ENCODE peak calls at places on chromosomes 6 and 20, in nine cellular contexts. H is spleen, P is neural progenitor cell, V is kidney, U is K562, G is AG04450, W is thyroid gland, J is Panc1, M is A549. Y is an unnamed sample.

GRCh38 chr20:4713401-4713800 is 8.3 kb upstream of the PRND start:
- DNase-seq in H (no peak), P (no peak), V (no peak), U (no peak), G (no peak), W (no peak), J (no peak), M (peak; percentile 41), Y (no peak)

GRCh38 chr20:36865861-36866149 is 10.1 kb upstream of the TLDC2 start:
- DNase-seq in H (no peak), P (no peak), V (no peak), U (no peak), G (no peak), W (no peak), J (no peak), M (no peak), Y (no peak)

GRCh38 chr6:10343320-10343719 is 71.6 kb downstream of the TFAP2A start:
- DNase-seq in H (no peak), P (no peak), V (no peak), U (no peak), G (no peak), W (no peak), J (no peak), M (no peak), Y (no peak)

GRCh38 chr6:128409003-128409402 is 111.4 kb downstream of the PTPRK start:
- DNase-seq in H (no peak), P (no peak), V (no peak), U (no peak), G (no peak), W (no peak), J (no peak), M (no peak), Y (no peak)

GRCh38 chr6:134122775-134123174 is 70.4 kb upstream of the SLC2A12 start:
- DNase-seq in H (no peak), P (no peak), V (no peak), U (no peak), G (no peak), W (no peak), J (no peak), M (no peak), Y (no peak)

GRCh38 chr6:167493961-167494697 is 169.2 kb downstream of the TTLL2 start:
- DNase-seq in H (no peak), P (no peak), V (no peak), U (no peak), G (no peak), W (no peak), J (no peak), M (no peak), Y (no peak)

GRCh38 chr6:125154184-125155135 is 887 bp downstream of the TPD52L1 start:
- DNase-seq in H (peak; percentile 78), P (peak; percentile 60), V (peak; percentile 77), U (peak; percentile 57), G (no peak), W (peak; percentile 73), J (no peak), M (peak; percentile 62), Y (peak; percentile 45)

GRCh38 chr20:59580208-59580980 is 23.9 kb upstream of the PHACTR3 start:
- DNase-seq in H (peak; percentile 24), P (no peak), V (no peak), U (no peak), G (no peak), W (no peak), J (no peak), M (no peak), Y (no peak)

GRCh38 chr6:138129190-138129589 is 22.0 kb upstream of the PERP start:
- DNase-seq in H (no peak), P (no peak), V (no peak), U (no peak), G (no peak), W (no peak), J (no peak), M (no peak), Y (no peak)

GRCh38 chr20:58875541-58876134 is 23.1 kb downstream of the GNAS start:
- DNase-seq in H (no peak), P (no peak), V (no peak), U (no peak), G (no peak), W (no peak), J (no peak), M (no peak), Y (no peak)

GRCh38 chr6:35181933-35182612 is 31.7 kb upstream of the SCUBE3 start:
- DNase-seq in H (no peak), P (peak; percentile 32), V (peak; percentile 91), U (no peak), G (no peak), W (peak; percentile 81), J (no peak), M (peak; percentile 72), Y (peak; percentile 73)

GRCh38 chr20:38859070-38859690 is 53.7 kb downstream of the PPP1R16B start:
- DNase-seq in H (no peak), P (no peak), V (no peak), U (peak; percentile 51), G (no peak), W (no peak), J (no peak), M (no peak), Y (no peak)

GRCh38 chr20:41424025-41424424 is 57.4 kb upstream of the EMILIN3 start:
- DNase-seq in H (no peak), P (no peak), V (no peak), U (no peak), G (no peak), W (no peak), J (no peak), M (no peak), Y (no peak)

GRCh38 chr6:170022827-170023619 is 267.9 kb downstream of the DLL1 start:
- DNase-seq in H (no peak), P (no peak), V (no peak), U (no peak), G (no peak), W (no peak), J (no peak), M (no peak), Y (no peak)

GRCh38 chr20:20010639-20011500 is 6.3 kb upstream of the NAA20 start:
- DNase-seq in H (no peak), P (no peak), V (no peak), U (no peak), G (peak; percentile 56), W (no peak), J (no peak), M (peak; percentile 46), Y (no peak)

GRCh38 chr6:43682724-43683429 is 4.7 kb downstream of the MRPS18A start:
- DNase-seq in H (no peak), P (no peak), V (no peak), U (peak; percentile 53), G (no peak), W (no peak), J (no peak), M (no peak), Y (no peak)

GRCh38 chr20:33404281-33404680 is 3.0 kb upstream of the CDK5RAP1 start:
- DNase-seq in H (no peak), P (no peak), V (no peak), U (no peak), G (no peak), W (no peak), J (no peak), M (no peak), Y (no peak)
- TF ChIP-seq CTCF in H (no peak), P (no peak), V (no peak), U (no peak), G (no peak), W (no peak), J (no peak), M (no peak), Y (no peak)

DNA sequence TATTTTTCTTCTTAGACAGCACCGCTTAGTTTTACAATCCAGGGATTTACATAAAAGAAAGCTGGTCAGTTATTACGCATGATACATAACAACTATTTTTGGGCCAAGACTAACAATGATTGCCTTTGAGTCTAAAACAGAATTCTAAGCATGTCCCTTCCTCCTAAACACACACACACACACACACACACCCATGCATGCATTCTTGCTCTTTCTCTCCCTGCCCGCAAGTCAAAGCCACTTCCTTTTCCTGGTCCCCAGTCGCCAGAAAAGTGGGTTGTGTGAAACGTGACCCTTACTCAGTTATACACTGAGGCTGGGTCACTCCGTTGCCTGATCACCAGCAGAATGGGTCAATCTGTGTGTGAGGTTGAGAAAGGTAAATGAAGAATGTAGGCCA is 31.4 kb downstream of the FYN start:
- DNase-seq in H (peak; percentile 74), P (no peak), V (no peak), U (no peak), G (no peak), W (peak; percentile 5), J (no peak), M (no peak), Y (no peak)
- H3K27ac ChIP-seq in H (peak overlapping the region; percentile 78), P (no peak overlapping the region), V (no peak overlapping the region), U (no peak overlapping the region), G (no peak overlapping the region), W (no peak overlapping the region), J (no peak overlapping the region), M (no peak overlapping the region), Y (no peak overlapping the region)

GRCh38 chr6:158522616-158523015 is 37.3 kb upstream of the TMEM181 start:
- DNase-seq in H (no peak), P (no peak), V (no peak), U (no peak), G (no peak), W (no peak), J (no peak), M (no peak), Y (no peak)
- H3K4me3 ChIP-seq in H (no peak overlapping the region), P (no peak overlapping the region), V (no peak overlapping the region), U (no peak overlapping the region), G (no peak overlapping the region), W (no peak overlapping the region), J (no peak overlapping the region), M (no peak overlapping the region), Y (no peak overlapping the region)

DNA sequence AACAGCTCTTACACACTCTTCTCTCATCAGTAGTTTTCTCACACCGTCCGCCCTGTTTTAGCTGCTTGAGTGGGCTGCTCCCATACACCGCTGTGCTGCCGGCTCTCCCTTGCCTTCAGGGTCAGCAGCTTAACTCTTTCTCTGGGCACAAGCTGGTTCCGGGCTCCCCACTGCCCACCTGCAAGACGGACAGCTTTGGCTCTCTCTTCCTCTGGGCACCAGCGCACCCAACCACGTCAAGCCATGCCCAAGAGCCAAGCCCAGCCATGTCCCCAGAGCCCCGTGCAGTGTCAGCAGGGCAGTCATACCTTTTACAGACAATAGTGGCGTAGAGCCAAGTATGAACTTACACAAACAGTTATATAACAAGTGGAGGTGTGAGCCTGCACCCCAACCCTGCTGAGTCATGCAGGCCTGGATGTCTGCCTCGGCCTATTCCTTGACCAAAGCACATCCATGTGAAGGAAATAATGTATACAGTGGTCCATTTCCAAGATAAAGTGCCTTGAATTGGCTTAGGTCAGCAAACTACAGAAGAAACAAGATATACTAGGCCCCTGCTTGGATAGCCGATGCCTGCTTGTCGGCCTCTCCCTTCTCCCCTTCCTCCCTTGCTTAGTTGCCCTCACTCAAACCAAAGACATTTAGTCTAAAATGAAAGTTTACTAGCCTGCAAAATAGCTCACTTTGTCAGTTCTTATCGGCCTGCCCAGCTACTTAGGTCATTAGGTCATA is 89.3 kb downstream of the JPH2 start:
- DNase-seq in H (peak; percentile 28), P (no peak), V (no peak), U (no peak), G (no peak), W (no peak), J (no peak), M (no peak), Y (no peak)
- TF ChIP-seq CTCF in H (no peak), P (no peak), V (no peak), U (no peak), G (no peak), W (no peak), J (no peak), M (no peak), Y (no peak)